ENCODE peak calls at places on chromosome 12, in ten cellular contexts. D is naive thymus-derived CD4-positive, alpha-beta T cell; L is uterus; O is left ventricle myocardium inferior; Q is adipocyte; N is effector memory CD4-positive, alpha-beta T cell; W is gastrocnemius medialis; F is stomach; S is HCT116; Z is pancreas. K is an unnamed sample.

GRCh38 chr12:113582521-113583218 is 111.0 kb upstream of the LHX5 start:
- DNase-seq in D (no peak), L (no peak), O (no peak), Q (no peak), N (no peak), W (no peak), F (no peak), S (no peak), Z (no peak), K (no peak)

GRCh38 chr12:96047621-96048211 is 12.3 kb upstream of the LTA4H start:
- DNase-seq in D (peak; percentile 56), L (no peak), O (no peak), Q (peak; percentile 69), N (no peak), W (peak; percentile 17), F (peak; percentile 48), S (peak; percentile 93), Z (peak; percentile 27), K (peak; percentile 97)

GRCh38 chr12:130333341-130333740 is 4.3 kb upstream of the PIWIL1 start:
- DNase-seq in D (no peak), L (no peak), O (no peak), Q (no peak), N (no peak), W (no peak), F (no peak), S (no peak), Z (no peak), K (no peak)

GRCh38 chr12:52155048-52155868 is 36.6 kb downstream of the KRT80 start:
- DNase-seq in D (peak; percentile 84), L (no peak), O (no peak), Q (no peak), N (peak; percentile 36), W (no peak), F (no peak), S (no peak), Z (no peak), K (peak; percentile 95)

GRCh38 chr12:130761537-130762318 is 45.6 kb upstream of the RIMBP2 start:
- DNase-seq in D (peak; percentile 41), L (no peak), O (peak; percentile 26), Q (peak; percentile 73), N (peak; percentile 34), W (no peak), F (no peak), S (peak; percentile 29), Z (no peak), K (peak; percentile 37)

GRCh38 chr12:128959931-128960330 is 106.7 kb downstream of the GLT1D1 start:
- DNase-seq in D (no peak), L (no peak), O (no peak), Q (no peak), N (no peak), W (no peak), F (no peak), S (no peak), Z (no peak), K (no peak)

GRCh38 chr12:22287776-22288621 is 46.5 kb downstream of the ST8SIA1 start:
- DNase-seq in D (peak; percentile 1), L (no peak), O (no peak), Q (no peak), N (no peak), W (no peak), F (no peak), S (no peak), Z (no peak), K (peak; percentile 57)

GRCh38 chr12:105226219-105226618 is 9.8 kb downstream of the APPL2 start:
- DNase-seq in D (peak; percentile 8), L (peak; percentile 81), O (peak; percentile 50), Q (peak; percentile 95), N (no peak), W (peak; percentile 72), F (peak; percentile 63), S (no peak), Z (peak; percentile 50), K (no peak)

GRCh38 chr12:125124320-125124966 is 59.2 kb downstream of the AACS start:
- DNase-seq in D (no peak), L (no peak), O (no peak), Q (no peak), N (no peak), W (no peak), F (peak; percentile 66), S (no peak), Z (peak; percentile 29), K (peak; percentile 17)

GRCh38 chr12:6915023-6915788 is 826 bp downstream of the ENO2 start:
- DNase-seq in D (no peak), L (no peak), O (peak; percentile 45), Q (no peak), N (no peak), W (no peak), F (no peak), S (no peak), Z (no peak), K (no peak)

GRCh38 chr12:79555006-79555925 is 135.5 kb downstream of the PAWR start:
- DNase-seq in D (no peak), L (no peak), O (no peak), Q (peak; percentile 83), N (no peak), W (no peak), F (no peak), S (peak; percentile 26), Z (no peak), K (peak; percentile 28)

GRCh38 chr12:88432536-88433462 is 147.5 kb downstream of the KITLG start:
- DNase-seq in D (no peak), L (peak; percentile 51), O (no peak), Q (no peak), N (no peak), W (no peak), F (no peak), S (no peak), Z (no peak), K (peak; percentile 59)

GRCh38 chr12:51171884-51172514 is 936 bp downstream of the TFCP2 start:
- DNase-seq in D (no peak), L (no peak), O (no peak), Q (peak; percentile 55), N (no peak), W (no peak), F (peak; percentile 27), S (no peak), Z (no peak), K (peak; percentile 25)

GRCh38 chr12:45969084-45969483 is 21.3 kb downstream of the SCAF11 start:
- DNase-seq in D (no peak), L (no peak), O (no peak), Q (peak; percentile 80), N (no peak), W (no peak), F (no peak), S (no peak), Z (no peak), K (no peak)

DNA sequence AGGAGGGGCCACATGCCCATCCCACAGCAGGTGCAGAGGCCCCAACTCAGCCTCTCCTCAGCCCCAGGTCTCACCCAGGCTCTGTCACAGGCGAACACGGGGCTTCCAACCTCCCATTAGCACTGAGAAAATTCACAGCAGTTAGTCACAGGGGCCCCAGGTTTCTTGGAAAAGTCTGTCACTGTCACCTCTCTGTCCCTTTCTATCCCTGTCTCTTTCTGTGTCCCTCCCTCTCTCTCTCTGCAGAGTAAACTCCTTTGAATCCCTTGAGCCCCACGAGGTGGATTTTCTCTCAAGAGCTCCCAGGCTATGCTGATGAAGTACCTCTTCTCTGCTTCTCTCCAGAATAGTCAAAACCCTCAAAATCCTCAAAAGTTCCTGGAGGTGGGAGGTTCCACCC is 14.0 kb upstream of the ENDOU start:
- DNase-seq in D (no peak), L (no peak), O (no peak), Q (no peak), N (no peak), W (no peak), F (no peak), S (no peak), Z (no peak), K (no peak)
- H3K36me3 ChIP-seq in D (no peaks in the 10 kb centered on the region), L (no peaks in the 10 kb centered on the region), O (no peaks in the 10 kb centered on the region), Q (no peaks in the 10 kb centered on the region), N (no peaks in the 10 kb centered on the region), W (no peaks in the 10 kb centered on the region), F (no peaks in the 10 kb centered on the region), S (no peaks in the 10 kb centered on the region), Z (no peaks in the 10 kb centered on the region), K (no peaks in the 10 kb centered on the region)

GRCh38 chr12:115891551-115891950 is 385.9 kb downstream of the MED13L start:
- DNase-seq in D (no peak), L (no peak), O (no peak), Q (no peak), N (no peak), W (no peak), F (no peak), S (no peak), Z (no peak), K (no peak)
- H3K36me3 ChIP-seq in D (no peaks in the 10 kb centered on the region), L (no peaks in the 10 kb centered on the region), O (no peaks in the 10 kb centered on the region), Q (no peaks in the 10 kb centered on the region), N (no peaks in the 10 kb centered on the region), W (no peaks in the 10 kb centered on the region), F (no peaks in the 10 kb centered on the region), S (no peaks in the 10 kb centered on the region), Z (no peaks in the 10 kb centered on the region), K (no peaks in the 10 kb centered on the region)

GRCh38 chr12:109182041-109182839 is 65.9 kb downstream of the ACACB start:
- DNase-seq in D (no peak), L (no peak), O (no peak), Q (no peak), N (no peak), W (no peak), F (no peak), S (no peak), Z (no peak), K (peak; percentile 23)

GRCh38 chr12:109188108-109188712 is 71.8 kb downstream of the ACACB start:
- DNase-seq in D (no peak), L (no peak), O (no peak), Q (no peak), N (no peak), W (no peak), F (no peak), S (no peak), Z (no peak), K (no peak)

GRCh38 chr12:109186993-109187653 is 70.7 kb downstream of the ACACB start:
- DNase-seq in D (no peak), L (no peak), O (no peak), Q (no peak), N (no peak), W (no peak), F (no peak), S (no peak), Z (no peak), K (no peak)

GRCh38 chr12:109189291-109189690 is 72.9 kb downstream of the ACACB start:
- DNase-seq in D (no peak), L (no peak), O (no peak), Q (no peak), N (no peak), W (peak; percentile 46), F (no peak), S (no peak), Z (no peak), K (no peak)

GRCh38 chr12:109185441-109185840 is 69.1 kb downstream of the ACACB start:
- DNase-seq in D (no peak), L (no peak), O (no peak), Q (no peak), N (no peak), W (no peak), F (no peak), S (no peak), Z (no peak), K (no peak)
- H3K36me3 ChIP-seq in D (peaks cover 34% of the 10 kb centered on the region), L (no peaks in the 10 kb centered on the region), O (peaks cover 99% of the 10 kb centered on the region), Q (peaks cover 98% of the 10 kb centered on the region), N (peaks cover 11% of the 10 kb centered on the region), W (peaks cover 21% of the 10 kb centered on the region), F (peaks cover 100% of the 10 kb centered on the region), S (no peaks in the 10 kb centered on the region), Z (no peaks in the 10 kb centered on the region), K (no peaks in the 10 kb centered on the region)

DNA sequence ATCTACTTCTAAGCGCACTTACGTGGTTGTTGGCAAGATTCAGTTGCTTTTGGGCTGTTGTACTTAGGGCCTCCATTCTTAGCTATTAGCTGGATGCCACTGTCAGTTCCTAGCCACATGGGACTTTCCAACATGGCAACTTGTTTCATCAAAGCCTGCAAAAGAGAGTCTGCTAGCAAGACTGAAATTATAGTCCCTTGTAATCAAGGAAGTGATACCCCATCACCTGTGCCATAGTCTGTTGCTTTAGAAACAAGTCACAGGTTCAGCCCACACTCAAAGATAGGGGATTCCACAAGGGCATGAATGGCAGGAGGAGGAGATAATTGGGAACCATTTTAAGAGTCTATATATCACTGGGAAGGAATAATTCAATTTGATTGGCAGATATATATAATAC is 27.1 kb upstream of the SLC17A8 start:
- DNase-seq in D (no peak), L (no peak), O (no peak), Q (no peak), N (no peak), W (no peak), F (no peak), S (no peak), Z (no peak), K (no peak)
- H3K36me3 ChIP-seq in D (peaks cover 30% of the 10 kb centered on the region), L (no peaks in the 10 kb centered on the region), O (peaks cover 82% of the 10 kb centered on the region), Q (peaks cover 60% of the 10 kb centered on the region), N (peaks cover 39% of the 10 kb centered on the region), W (no peaks in the 10 kb centered on the region), F (peaks cover 77% of the 10 kb centered on the region), S (no peaks in the 10 kb centered on the region), Z (no peaks in the 10 kb centered on the region), K (peaks cover 9% of the 10 kb centered on the region)